ENCODE peak calls at places on chromosomes 1 and 21, in four cellular contexts. E is fibroblast of lung, A is upper lobe of right lung, V is Peyer's patch. W is an unnamed sample.

GRCh38 chr1:97680894-97681293 is 239.9 kb downstream of the DPYD start:
- DNase-seq in E (no peak), V (no peak), A (no peak), W (no peak)

GRCh38 chr21:27104749-27105439 is 138.0 kb upstream of the ADAMTS5 start:
- DNase-seq in V (no peak), A (no peak), E (peak; percentile 44), W (no peak)

GRCh38 chr1:191901651-191902050 is 256.6 kb upstream of the RGS18 start:
- DNase-seq in A (no peak), V (no peak), E (no peak), W (no peak)

GRCh38 chr1:37865348-37866119 is 6.1 kb upstream of the MTF1 start:
- DNase-seq in E (peak; percentile 57), A (no peak), V (no peak), W (no peak)

GRCh38 chr1:1250828-1251284 is 4.3 kb upstream of the C1QTNF12 start:
- DNase-seq in E (no peak), A (no peak), V (peak; percentile 68), W (no peak)

GRCh38 chr1:29152046-29152805 is 28.5 kb upstream of the TMEM200B start:
- DNase-seq in A (no peak), E (no peak), V (no peak), W (no peak)

GRCh38 chr1:19390901-19391595 is 78.9 kb downstream of the SLC66A1 start:
- DNase-seq in E (peak; percentile 85), A (no peak), V (peak; percentile 62), W (peak; percentile 66)

GRCh38 chr1:208565761-208566440 is 321.7 kb upstream of the PLXNA2 start:
- DNase-seq in V (no peak), E (no peak), A (no peak), W (no peak)

GRCh38 chr1:236800002-236800620 is 5.0 kb downstream of the MTR start:
- DNase-seq in E (no peak), A (no peak), V (no peak), W (no peak)

GRCh38 chr1:83583351-83584014 is 415.4 kb downstream of the TTLL7 start:
- DNase-seq in A (no peak), V (no peak), E (peak; percentile 28), W (no peak)

GRCh38 chr1:212607206-212607923 is 1.2 kb upstream of the ATF3 start:
- DNase-seq in E (no peak), V (peak; percentile 23), A (peak; percentile 76), W (peak; percentile 78)

GRCh38 chr1:231315887-231316286 is 21.8 kb downstream of the EXOC8 start:
- DNase-seq in V (no peak), E (peak; percentile 24), A (peak; percentile 66), W (no peak)

GRCh38 chr1:177442580-177442979 is 271.8 kb downstream of the BRINP2 start:
- DNase-seq in E (peak; percentile 5), V (no peak), A (no peak), W (no peak)

GRCh38 chr1:90716552-90717355 is at the start of gene BARHL2:
- DNase-seq in A (no peak), V (no peak), E (no peak), W (no peak)

GRCh38 chr1:150152182-150152536 is 2.4 kb downstream of the PLEKHO1 start:
- DNase-seq in E (no peak), V (no peak), A (no peak), W (no peak)

GRCh38 chr1:159933347-159933746 is 8.0 kb upstream of the TAGLN2 start:
- DNase-seq in V (no peak), E (no peak), A (no peak), W (no peak)

GRCh38 chr1:115179397-115179835 is 90.1 kb upstream of the TSPAN2 start:
- DNase-seq in A (no peak), E (peak; percentile 85), V (no peak), W (no peak)

GRCh38 chr1:43405219-43405875 is 15.6 kb downstream of the SZT2 start:
- DNase-seq in E (peak; percentile 19), V (no peak), A (no peak), W (no peak)

GRCh38 chr1:5667513-5668325 is 324.5 kb downstream of the NPHP4 start:
- DNase-seq in A (peak; percentile 40), V (no peak), E (no peak), W (no peak)

GRCh38 chr1:218467101-218467728 is 122.1 kb downstream of the TGFB2 start:
- DNase-seq in V (no peak), E (peak; percentile 87), A (no peak), W (no peak)

GRCh38 chr21:19523731-19524130 is 1120.1 kb upstream of the TMPRSS15 start:
- DNase-seq in V (no peak), A (no peak), E (no peak), W (no peak)

GRCh38 chr1:203586495-203586894 is 40.1 kb upstream of the ATP2B4 start:
- DNase-seq in V (no peak), E (no peak), A (no peak), W (no peak)
- TF ChIP-seq CTCF in V (no peak), E (no peak), A (no peak), W (no peak)

DNA sequence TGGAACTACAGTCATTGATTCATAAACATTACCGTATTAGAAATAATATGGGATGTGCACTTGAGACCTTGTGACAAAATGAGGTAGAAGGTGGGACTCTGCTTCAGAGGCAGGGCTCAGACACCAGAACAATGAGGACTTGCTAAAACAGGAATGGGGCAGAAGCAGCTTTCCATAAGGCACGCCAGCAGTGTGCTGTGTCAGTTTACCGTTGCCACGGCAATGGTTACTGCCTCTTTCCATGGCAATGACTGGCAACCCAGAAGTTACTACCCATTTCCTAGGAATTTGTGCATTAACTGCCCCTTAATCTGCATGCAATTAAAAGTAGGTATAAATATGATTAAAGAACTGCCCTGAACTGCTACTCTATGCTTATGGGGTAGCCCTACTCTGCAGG is 169.0 kb downstream of the CHRM3 start:
- DNase-seq in V (no peak), A (no peak), E (no peak), W (no peak)
- H3K27ac ChIP-seq in V (no peak overlapping the region), A (no peak overlapping the region), E (no peak overlapping the region), W (no peak overlapping the region)

GRCh38 chr1:152388889-152389288 is 25.2 kb downstream of the CRNN start:
- DNase-seq in E (no peak), A (no peak), V (no peak), W (no peak)

GRCh38 chr1:152392909-152393308 is 21.2 kb downstream of the CRNN start:
- DNase-seq in A (no peak), V (no peak), E (no peak), W (no peak)

GRCh38 chr1:152386940-152387339 is 27.1 kb downstream of the CRNN start:
- DNase-seq in E (no peak), A (no peak), V (no peak), W (no peak)
- H3K9me3 ChIP-seq in E (no peaks in the 10 kb centered on the region), A (no peaks in the 10 kb centered on the region), V (no peaks in the 10 kb centered on the region), W (no peaks in the 10 kb centered on the region)

GRCh38 chr1:24060482-24060881 is 51.5 kb downstream of the MYOM3 start:
- DNase-seq in A (peak; percentile 42), E (no peak), V (no peak), W (no peak)
- TF ChIP-seq CTCF in A (no peak), E (no peak), V (no peak), W (no peak)

GRCh38 chr1:181114574-181115366 is 26.3 kb downstream of the IER5 start:
- DNase-seq in V (no peak), A (no peak), E (no peak), W (no peak)

GRCh38 chr1:181112071-181112929 is 23.8 kb downstream of the IER5 start:
- DNase-seq in A (peak; percentile 84), E (peak; percentile 100), V (no peak), W (peak; percentile 88)

GRCh38 chr1:181108297-181108696 is 19.8 kb downstream of the IER5 start:
- DNase-seq in E (no peak), V (no peak), A (no peak), W (no peak)

GRCh38 chr1:181113061-181113695 is 24.7 kb downstream of the IER5 start:
- DNase-seq in A (no peak), V (no peak), E (peak; percentile 72), W (no peak)

GRCh38 chr1:181111559-181111958 is 23.1 kb downstream of the IER5 start:
- DNase-seq in A (no peak), E (peak; percentile 51), V (no peak), W (no peak)
- H3K27ac ChIP-seq in A (peak overlapping the region; percentile 66), E (peak overlapping the region; percentile 81), V (peak overlapping the region; percentile 50), W (peak overlapping the region; percentile 53)

DNA sequence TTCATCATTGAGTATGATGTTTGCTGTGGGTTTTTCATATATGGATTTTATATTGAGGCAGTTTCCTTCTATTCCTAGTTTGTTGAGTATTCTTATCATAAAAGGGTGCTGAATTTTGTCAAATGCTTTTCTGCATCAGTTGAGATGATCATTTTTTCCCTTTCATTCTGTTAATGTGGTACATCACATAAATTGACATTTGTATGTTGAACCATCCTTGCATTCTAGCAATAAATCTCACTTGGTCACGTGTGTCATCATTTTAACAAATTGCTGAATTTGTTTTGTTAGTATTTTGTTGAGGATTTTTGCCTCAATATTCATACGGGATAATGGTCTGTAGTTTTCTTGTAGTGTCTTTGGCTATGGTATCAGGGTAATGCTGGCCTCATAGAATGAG is 19.9 kb downstream of the TTC34 start:
- DNase-seq in A (no peak), E (no peak), V (no peak), W (no peak)
- H3K9me3 ChIP-seq in A (peaks cover 4% of the 10 kb centered on the region), E (no peaks in the 10 kb centered on the region), V (no peaks in the 10 kb centered on the region), W (peaks cover 17% of the 10 kb centered on the region)

GRCh38 chr21:45747802-45748445 is 104.4 kb downstream of the PCBP3 start:
- DNase-seq in A (no peak), V (no peak), E (peak; percentile 51), W (no peak)
- TF ChIP-seq CTCF in A (no peak), V (no peak), E (peak; percentile 20), W (no peak)

GRCh38 chr1:2527553-2527860 is 1.1 kb upstream of the PANK4 start:
- DNase-seq in E (no peak), V (no peak), A (no peak), W (no peak)
- H3K27ac ChIP-seq in E (no peak overlapping the region), V (no peak overlapping the region), A (no peak overlapping the region), W (peak overlapping the region; percentile 84)

GRCh38 chr1:152440635-152441471 is 26.8 kb upstream of the CRNN start:
- DNase-seq in E (peak; percentile 65), A (peak; percentile 75), V (peak; percentile 61), W (peak; percentile 70)

GRCh38 chr1:152441756-152442155 is 27.7 kb upstream of the CRNN start:
- DNase-seq in A (no peak), V (no peak), E (no peak), W (no peak)

GRCh38 chr1:152442765-152443164 is 28.7 kb upstream of the CRNN start:
- DNase-seq in V (no peak), E (peak; percentile 8), A (no peak), W (no peak)

GRCh38 chr1:152444045-152444444 is 30.0 kb upstream of the CRNN start:
- DNase-seq in V (no peak), E (no peak), A (no peak), W (no peak)

GRCh38 chr1:152442291-152442690 is 28.2 kb upstream of the CRNN start:
- DNase-seq in V (no peak), A (no peak), E (no peak), W (no peak)
- H3K9me3 ChIP-seq in V (no peaks in the 10 kb centered on the region), A (no peaks in the 10 kb centered on the region), E (no peaks in the 10 kb centered on the region), W (no peaks in the 10 kb centered on the region)